ENCODE peak calls at places on chromosomes 16 and 17, in seven cellular contexts. I, J, N, Z, G, H and C are unnamed samples.

GRCh38 chr17:38797091-38797490 is 2.3 kb downstream of the PIP4K2B start:
- DNase-seq in I (no peak), H (peak; percentile 59), N (no peak), G (no peak), J (no peak), Z (peak; percentile 76), C (peak; percentile 77)

GRCh38 chr16:56988948-56989945 is at the start of gene NLRC5:
- DNase-seq in N (peak; percentile 74), G (peak; percentile 93), J (peak; percentile 89), I (peak; percentile 39), Z (peak; percentile 95), H (peak; percentile 92), C (peak; percentile 52)

GRCh38 chr17:61409301-61410099 is 9.9 kb downstream of the TBX2 start:
- DNase-seq in H (peak; percentile 74), I (no peak), G (peak; percentile 73), Z (peak; percentile 90), J (no peak), N (no peak), C (no peak)

GRCh38 chr17:68456529-68457167 is 648 bp downstream of the WIPI1 start:
- DNase-seq in G (peak; percentile 93), H (peak; percentile 96), J (no peak), N (no peak), I (peak; percentile 77), Z (peak; percentile 96), C (peak; percentile 59)

GRCh38 chr17:66677201-66677981 is 157.5 kb upstream of the CACNG5 start:
- DNase-seq in N (no peak), H (peak; percentile 40), J (no peak), Z (peak; percentile 92), I (peak; percentile 70), G (no peak), C (peak; percentile 99)

GRCh38 chr17:9522074-9522473 is 53.5 kb downstream of the STX8 start:
- DNase-seq in I (peak; percentile 18), J (peak; percentile 3), Z (peak; percentile 80), G (peak; percentile 25), N (peak; percentile 37), H (peak; percentile 67), C (peak; percentile 33)

GRCh38 chr16:31703526-31704128 is 170.0 kb upstream of the ZNF267 start:
- DNase-seq in H (no peak), G (no peak), Z (no peak), N (no peak), J (no peak), I (no peak), C (no peak)

GRCh38 chr16:56481468-56482112 is 30.2 kb downstream of the OGFOD1 start:
- DNase-seq in Z (peak; percentile 23), N (no peak), G (no peak), H (no peak), J (no peak), I (no peak), C (peak; percentile 13)

GRCh38 chr17:78258323-78259229 is 27.1 kb downstream of the TMEM235 start:
- DNase-seq in I (no peak), H (peak; percentile 59), N (peak; percentile 84), Z (peak; percentile 13), G (peak; percentile 78), J (peak; percentile 72), C (no peak)

GRCh38 chr17:79976451-79976850 is 59.2 kb downstream of the TBC1D16 start:
- DNase-seq in Z (no peak), H (no peak), G (no peak), N (no peak), I (no peak), J (no peak), C (no peak)
- H3K4me3 ChIP-seq in Z (no peak overlapping the region), H (no peak overlapping the region), G (no peak overlapping the region), N (no peak overlapping the region), I (no peak overlapping the region), J (no peak overlapping the region), C (no peak overlapping the region)

GRCh38 chr17:55427587-55427882 is 5.9 kb upstream of the MMD start:
- DNase-seq in N (no peak), J (no peak), I (no peak), H (no peak), Z (no peak), G (no peak), C (no peak)

GRCh38 chr17:55433629-55434422 is 12.2 kb upstream of the MMD start:
- DNase-seq in J (no peak), N (no peak), G (peak; percentile 25), Z (peak; percentile 93), I (peak; percentile 89), H (peak; percentile 98), C (peak; percentile 96)

GRCh38 chr17:55433029-55433628 is 11.5 kb upstream of the MMD start:
- DNase-seq in I (no peak), H (no peak), N (no peak), Z (peak; percentile 42), J (no peak), G (no peak), C (peak; percentile 99)

GRCh38 chr17:55432358-55433028 is 10.9 kb upstream of the MMD start:
- DNase-seq in N (no peak), G (no peak), Z (peak; percentile 43), J (no peak), I (no peak), H (peak; percentile 58), C (peak; percentile 43)

DNA sequence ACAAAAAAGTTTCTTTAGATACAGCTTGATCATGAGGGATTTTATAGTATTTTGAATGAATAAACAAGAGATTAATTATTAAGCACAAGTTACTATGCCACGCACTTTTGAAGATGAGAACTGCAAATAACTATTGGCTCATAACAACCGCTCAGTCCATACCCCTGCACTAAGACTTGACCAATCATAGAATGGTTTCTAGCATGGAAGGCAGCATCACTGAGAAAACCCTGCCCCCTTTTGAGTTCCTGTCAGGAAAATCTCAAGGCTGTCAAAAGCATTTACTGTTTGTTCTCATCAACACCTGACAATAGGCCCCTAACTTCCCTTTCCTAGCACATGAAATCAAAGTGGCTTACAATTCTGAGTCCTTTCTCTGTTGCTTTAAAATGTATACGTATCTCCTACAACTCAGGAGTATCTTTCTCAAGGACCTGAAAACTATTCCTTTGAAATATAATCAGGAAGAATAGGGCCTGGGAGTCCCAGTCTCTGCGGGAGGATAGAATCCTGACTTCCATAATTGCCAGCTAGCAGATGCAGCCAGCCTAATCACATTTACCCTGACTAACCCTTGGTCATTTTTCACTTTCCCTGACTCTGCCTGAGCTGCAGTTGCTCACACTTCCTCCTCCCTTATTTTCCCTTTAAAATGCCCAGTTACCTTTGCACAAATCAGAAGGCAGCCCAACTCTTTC is 9.0 kb upstream of the MMD start:
- DNase-seq in H (no peak), J (no peak), G (no peak), N (no peak), I (no peak), Z (peak; percentile 43), C (peak; percentile 63)
- H3K4me3 ChIP-seq in H (no peak overlapping the region), J (no peak overlapping the region), G (no peak overlapping the region), N (no peak overlapping the region), I (no peak overlapping the region), Z (no peak overlapping the region), C (no peak overlapping the region)

DNA sequence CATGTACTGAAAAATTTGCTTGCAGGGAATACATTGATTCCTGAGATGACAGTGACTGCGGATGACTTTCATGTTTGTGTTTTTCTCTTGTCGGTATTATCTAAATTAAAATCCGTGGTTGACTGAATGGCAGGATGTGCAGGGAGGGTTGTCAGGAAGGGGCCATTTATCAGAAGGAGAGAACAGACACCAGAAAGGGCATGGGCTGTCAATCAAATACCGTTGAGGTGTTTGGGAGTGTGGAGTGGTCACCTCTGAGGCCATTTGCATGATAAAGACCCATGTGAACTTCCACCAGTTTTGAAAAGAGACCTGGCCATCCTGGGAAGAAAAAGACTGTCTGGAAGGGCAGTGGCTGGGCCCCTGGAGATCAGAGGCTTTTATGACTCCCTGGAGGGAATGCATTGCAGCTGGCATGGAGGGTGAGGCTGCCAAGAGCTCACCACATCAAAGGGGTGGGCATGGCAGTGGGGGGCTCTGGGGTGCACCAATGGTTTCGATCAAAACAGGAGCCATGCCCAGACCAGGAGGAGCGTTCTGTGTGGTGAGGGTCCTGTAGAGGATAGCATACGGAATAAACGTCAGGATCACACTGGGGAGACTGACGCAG is 67.1 kb downstream of the CYLD start:
- DNase-seq in I (no peak), N (no peak), H (no peak), G (no peak), J (no peak), Z (no peak), C (no peak)
- H3K4me3 ChIP-seq in I (no peak overlapping the region), N (no peak overlapping the region), H (no peak overlapping the region), G (no peak overlapping the region), J (no peak overlapping the region), Z (no peak overlapping the region), C (no peak overlapping the region)

GRCh38 chr17:50944902-50945720 is 79.0 kb upstream of the TOB1 start:
- DNase-seq in N (no peak), J (no peak), H (no peak), Z (no peak), G (no peak), I (no peak), C (no peak)
- H3K4me3 ChIP-seq in N (peak overlapping the region; percentile 44), J (no peak overlapping the region), H (no peak overlapping the region), Z (peak overlapping the region; percentile 52), G (no peak overlapping the region), I (no peak overlapping the region), C (peak overlapping the region; percentile 28)

GRCh38 chr17:18862011-18862410 is 4.1 kb downstream of the PRPSAP2 start:
- DNase-seq in H (no peak), I (no peak), N (no peak), G (no peak), Z (no peak), J (no peak), C (no peak)

GRCh38 chr17:18858567-18859245 is 775 bp downstream of the PRPSAP2 start:
- DNase-seq in N (no peak), G (no peak), H (peak; percentile 4), I (no peak), Z (peak; percentile 24), J (no peak), C (peak; percentile 14)

GRCh38 chr17:18857864-18858566 is at the start of gene PRPSAP2:
- DNase-seq in N (peak; percentile 90), H (peak; percentile 92), I (peak; percentile 74), J (peak; percentile 93), G (peak; percentile 98), Z (peak; percentile 98), C (peak; percentile 84)

GRCh38 chr17:18860161-18860972 is 2.4 kb downstream of the PRPSAP2 start:
- DNase-seq in J (no peak), N (no peak), H (peak; percentile 11), Z (peak; percentile 53), I (no peak), G (peak; percentile 8), C (peak; percentile 54)

GRCh38 chr17:18859256-18859655 is 1.3 kb downstream of the PRPSAP2 start:
- DNase-seq in H (peak; percentile 62), J (no peak), N (no peak), I (no peak), Z (peak; percentile 83), G (no peak), C (peak; percentile 47)
- H3K4me3 ChIP-seq in H (no peak overlapping the region), J (peak overlapping the region; percentile 87), N (no peak overlapping the region), I (peak overlapping the region; percentile 76), Z (peak overlapping the region; percentile 86), G (no peak overlapping the region), C (peak overlapping the region; percentile 72)

DNA sequence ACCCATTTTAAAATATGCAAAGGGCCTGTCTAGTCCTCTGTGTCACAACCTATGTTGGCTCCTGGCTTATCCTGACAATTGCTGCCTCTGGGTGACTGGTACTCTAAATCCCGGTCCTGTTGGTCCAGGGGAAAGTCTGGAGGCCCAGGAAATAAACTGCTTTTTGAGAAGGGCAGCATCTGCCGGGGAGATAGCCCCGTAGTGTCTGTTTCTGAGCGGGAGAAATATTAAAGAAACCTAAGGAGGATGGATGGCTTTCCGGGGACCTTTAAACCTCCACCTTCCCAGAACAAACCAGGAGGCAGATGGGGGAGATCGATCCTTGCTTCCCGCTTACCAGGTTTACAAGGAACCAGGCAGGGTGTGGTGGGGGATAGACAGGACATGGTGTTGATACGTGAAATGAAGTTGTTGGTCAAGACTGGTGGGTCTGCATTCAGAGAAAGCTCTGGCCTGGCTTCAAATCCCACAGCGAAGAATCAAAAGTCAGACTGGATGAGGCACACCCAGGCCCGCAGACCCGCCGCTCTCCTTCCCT is 3.8 kb downstream of the HOXB2 start:
- DNase-seq in Z (peak; percentile 37), G (no peak), J (no peak), N (no peak), I (no peak), H (no peak), C (no peak)
- H3K4me3 ChIP-seq in Z (peak overlapping the region; percentile 95), G (peak overlapping the region; percentile 58), J (peak overlapping the region; percentile 78), N (no peak overlapping the region), I (peak overlapping the region; percentile 87), H (peak overlapping the region; percentile 70), C (no peak overlapping the region)